ENCODE peak calls at places on chromosomes 11 and 22, in four cellular contexts. One of them, this sample, is unnamed.

GRCh38 chr22:36212896-36213295 is 11.3 kb upstream of the APOL4 start:
- DNase-seq in progenitor cell of endocrine pancreas: no peak
- DNase-seq in HCT116: no peak
- DNase-seq in T-helper 17 cell: no peak
- DNase-seq in this sample: no peak

GRCh38 chr11:12377106-12377823 is at the start of gene PARVA:
- DNase-seq in progenitor cell of endocrine pancreas: peak; percentile 60
- DNase-seq in HCT116: peak; percentile 15
- DNase-seq in T-helper 17 cell: no peak
- DNase-seq in this sample: peak; percentile 64

GRCh38 chr11:59659981-59660380 is 8.9 kb downstream of the PATL1 start:
- DNase-seq in progenitor cell of endocrine pancreas: no peak
- DNase-seq in HCT116: no peak
- DNase-seq in T-helper 17 cell: no peak
- DNase-seq in this sample: no peak

GRCh38 chr11:69511358-69512015 is 30.0 kb downstream of the LINC01488 start:
- DNase-seq in progenitor cell of endocrine pancreas: no peak
- DNase-seq in HCT116: no peak
- DNase-seq in T-helper 17 cell: no peak
- DNase-seq in this sample: no peak

GRCh38 chr22:43060213-43060612 is 29.0 kb downstream of the TTLL1 start:
- DNase-seq in progenitor cell of endocrine pancreas: peak; percentile 44
- DNase-seq in HCT116: no peak
- DNase-seq in T-helper 17 cell: no peak
- DNase-seq in this sample: no peak

GRCh38 chr22:45188779-45189178 is 25.1 kb downstream of the NUP50 start:
- DNase-seq in progenitor cell of endocrine pancreas: no peak
- DNase-seq in HCT116: no peak
- DNase-seq in T-helper 17 cell: no peak
- DNase-seq in this sample: no peak

GRCh38 chr11:127890026-127890611 is 697.2 kb downstream of the ETS1 start:
- DNase-seq in progenitor cell of endocrine pancreas: no peak
- DNase-seq in HCT116: no peak
- DNase-seq in T-helper 17 cell: no peak
- DNase-seq in this sample: no peak

GRCh38 chr11:45457649-45458048 is 171.5 kb upstream of the SYT13 start:
- DNase-seq in progenitor cell of endocrine pancreas: no peak
- DNase-seq in HCT116: no peak
- DNase-seq in T-helper 17 cell: no peak
- DNase-seq in this sample: no peak

GRCh38 chr11:130428692-130429681 is 578 bp upstream of the ADAMTS8 start:
- DNase-seq in progenitor cell of endocrine pancreas: no peak
- DNase-seq in HCT116: no peak
- DNase-seq in T-helper 17 cell: no peak
- DNase-seq in this sample: no peak

GRCh38 chr22:25404923-25405853 is 159.3 kb upstream of the GRK3 start:
- DNase-seq in progenitor cell of endocrine pancreas: peak; percentile 48
- DNase-seq in HCT116: no peak
- DNase-seq in T-helper 17 cell: peak; percentile 42
- DNase-seq in this sample: peak; percentile 85

GRCh38 chr11:78313181-78313788 is 104.3 kb downstream of the GAB2 start:
- DNase-seq in progenitor cell of endocrine pancreas: no peak
- DNase-seq in HCT116: peak; percentile 10
- DNase-seq in T-helper 17 cell: no peak
- DNase-seq in this sample: no peak

GRCh38 chr11:30608534-30608933 is 22.4 kb upstream of the MPPED2 start:
- DNase-seq in progenitor cell of endocrine pancreas: no peak
- DNase-seq in HCT116: no peak
- DNase-seq in T-helper 17 cell: no peak
- DNase-seq in this sample: no peak

GRCh38 chr11:105706025-105706530 is 96.2 kb downstream of the GRIA4 start:
- DNase-seq in progenitor cell of endocrine pancreas: no peak
- DNase-seq in HCT116: no peak
- DNase-seq in T-helper 17 cell: no peak
- DNase-seq in this sample: no peak

GRCh38 chr11:2886936-2887335 is 1.4 kb upstream of the CDKN1C start:
- DNase-seq in progenitor cell of endocrine pancreas: no peak
- DNase-seq in HCT116: no peak
- DNase-seq in T-helper 17 cell: no peak
- DNase-seq in this sample: no peak

GRCh38 chr11:128553662-128554392 is 33.5 kb downstream of the ETS1 start:
- DNase-seq in progenitor cell of endocrine pancreas: no peak
- DNase-seq in HCT116: no peak
- DNase-seq in T-helper 17 cell: no peak
- DNase-seq in this sample: no peak

GRCh38 chr11:92492372-92492771 is 267.8 kb downstream of the FAT3 start:
- DNase-seq in progenitor cell of endocrine pancreas: no peak
- DNase-seq in HCT116: no peak
- DNase-seq in T-helper 17 cell: no peak
- DNase-seq in this sample: no peak

GRCh38 chr11:30106782-30107181 is 90.0 kb upstream of the KCNA4 start:
- DNase-seq in progenitor cell of endocrine pancreas: no peak
- DNase-seq in HCT116: no peak
- DNase-seq in T-helper 17 cell: no peak
- DNase-seq in this sample: no peak

GRCh38 chr11:108037211-108037610 is 28.5 kb downstream of the CUL5 start:
- DNase-seq in progenitor cell of endocrine pancreas: no peak
- DNase-seq in HCT116: no peak
- DNase-seq in T-helper 17 cell: no peak
- DNase-seq in this sample: no peak

GRCh38 chr22:26172389-26172990 is 3.2 kb downstream of the SEZ6L start:
- DNase-seq in progenitor cell of endocrine pancreas: peak; percentile 50
- DNase-seq in HCT116: peak; percentile 24
- DNase-seq in T-helper 17 cell: no peak
- DNase-seq in this sample: no peak

GRCh38 chr11:46493786-46494185 is 100.0 kb downstream of the AMBRA1 start:
- DNase-seq in progenitor cell of endocrine pancreas: no peak
- DNase-seq in HCT116: no peak
- DNase-seq in T-helper 17 cell: no peak
- DNase-seq in this sample: no peak

GRCh38 chr11:67374571-67375276 is 1.3 kb upstream of the CLCF1 start:
- DNase-seq in progenitor cell of endocrine pancreas: no peak
- DNase-seq in HCT116: no peak
- DNase-seq in T-helper 17 cell: no peak
- DNase-seq in this sample: no peak

GRCh38 chr22:30832407-30832987 is 136.1 kb downstream of the MORC2 start:
- DNase-seq in progenitor cell of endocrine pancreas: no peak
- DNase-seq in HCT116: no peak
- DNase-seq in T-helper 17 cell: no peak
- DNase-seq in this sample: peak; percentile 15

GRCh38 chr11:41985799-41986198 is 526.3 kb upstream of the LRRC4C start:
- DNase-seq in progenitor cell of endocrine pancreas: no peak
- DNase-seq in HCT116: no peak
- DNase-seq in T-helper 17 cell: no peak
- DNase-seq in this sample: no peak

This sample was measured in left lobe of liver.